ENCODE peak calls at places on chromosomes 12 and 14, in nine cellular contexts. Z is H9; J is cardiac muscle cell; G is lower leg skin; M is left ventricle myocardium inferior; V is CD4-positive, alpha-beta T cell; P is GM12865; L is astrocyte of the cerebellum; O is right lobe of liver. E is an unnamed sample.

GRCh38 chr12:98188649-98189048 is 326.7 kb upstream of the TMPO start:
- DNase-seq in Z (no peak), J (peak; percentile 38), G (no peak), M (no peak), V (no peak), P (no peak), L (no peak), O (no peak), E (no peak)

GRCh38 chr12:67068204-67068731 is 200.9 kb upstream of the CAND1 start:
- DNase-seq in Z (peak; percentile 71), J (no peak), G (peak; percentile 84), M (no peak), V (no peak), P (no peak), L (no peak), O (peak; percentile 20), E (peak; percentile 41)

GRCh38 chr12:100163416-100164152 is 20.9 kb upstream of the BLTP3B start:
- DNase-seq in Z (peak; percentile 96), J (peak; percentile 64), G (peak; percentile 92), M (peak; percentile 81), V (peak; percentile 54), P (peak; percentile 85), L (no peak), O (peak; percentile 82), E (peak; percentile 88)

GRCh38 chr14:61196792-61197191 is 84.3 kb downstream of the TMEM30B start:
- DNase-seq in Z (no peak), J (no peak), G (no peak), M (no peak), V (no peak), P (no peak), L (no peak), O (no peak), E (peak; percentile 4)

GRCh38 chr12:131507881-131508280 is 203.0 kb upstream of the SFSWAP start:
- DNase-seq in Z (peak; percentile 18), J (no peak), G (peak; percentile 28), M (no peak), V (no peak), P (no peak), L (no peak), O (no peak), E (no peak)

GRCh38 chr12:68623984-68624383 is 13.3 kb downstream of the RAP1B start:
- DNase-seq in Z (no peak), J (peak; percentile 39), G (no peak), M (no peak), V (no peak), P (no peak), L (no peak), O (no peak), E (no peak)

GRCh38 chr12:93126069-93126474 is 197.0 kb upstream of the EEA1 start:
- DNase-seq in Z (no peak), J (no peak), G (no peak), M (no peak), V (no peak), P (peak; percentile 74), L (no peak), O (no peak), E (no peak)

GRCh38 chr14:99168330-99168729 is 103.7 kb downstream of the BCL11B start:
- DNase-seq in Z (peak; percentile 10), J (no peak), G (no peak), M (no peak), V (no peak), P (no peak), L (no peak), O (no peak), E (no peak)

DNA sequence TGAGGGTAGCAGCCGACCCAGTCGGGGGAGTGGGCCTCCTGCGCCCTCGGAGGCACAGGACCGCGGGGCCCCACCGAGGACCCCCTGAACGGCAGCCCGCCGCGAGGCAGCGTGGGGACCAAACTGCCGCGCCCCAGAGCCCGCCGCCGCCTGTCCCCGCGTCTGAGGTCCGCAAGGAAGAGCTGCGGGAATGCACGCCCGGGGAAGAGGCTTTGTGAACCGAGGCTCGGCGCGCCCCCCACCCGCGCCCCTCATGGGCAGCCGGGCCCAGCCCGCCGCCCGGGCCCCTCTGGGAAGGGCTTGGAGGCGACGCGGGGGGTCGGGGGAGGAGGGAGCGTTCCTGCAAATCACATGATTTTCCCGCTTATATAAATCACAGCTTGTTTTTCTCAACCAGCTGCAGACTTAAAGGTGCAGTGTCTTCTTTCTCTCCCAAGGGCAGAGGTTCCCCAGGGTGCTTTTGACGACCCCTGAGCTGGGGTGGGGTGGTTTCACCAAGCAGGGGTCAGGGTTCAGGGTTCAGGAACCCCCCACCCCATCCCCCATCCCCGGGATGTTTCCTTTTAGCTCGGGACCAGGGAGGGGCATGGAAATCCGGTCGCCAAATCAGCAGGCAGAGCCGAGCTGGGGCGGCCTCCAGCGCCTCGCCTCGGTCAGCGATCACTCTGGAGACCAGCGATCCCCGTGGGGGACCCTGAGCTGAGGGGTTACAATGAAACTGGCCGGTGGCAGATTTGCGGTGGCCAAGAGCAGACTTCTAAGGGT is 44.7 kb upstream of the ATP23 start:
- DNase-seq in Z (peak; percentile 81), J (peak; percentile 88), G (peak; percentile 96), M (peak; percentile 84), V (no peak), P (peak; percentile 37), L (no peak), O (peak; percentile 81), E (peak; percentile 53)
- TF ChIP-seq CTCF in Z (peak; percentile 28), J (peak; percentile 37), G (no peak), M (peak; percentile 66), V (no peak), P (no peak), L (peak; percentile 11), O (peak; percentile 47), E (no peak)

GRCh38 chr14:74905595-74906142 is 17.4 kb downstream of the RPS6KL1 start:
- DNase-seq in Z (peak; percentile 72), J (peak; percentile 59), G (peak; percentile 95), M (peak; percentile 72), V (peak; percentile 71), P (peak; percentile 69), L (no peak), O (peak; percentile 73), E (peak; percentile 78)

GRCh38 chr14:74907744-74908143 is 15.3 kb downstream of the RPS6KL1 start:
- DNase-seq in Z (no peak), J (peak; percentile 32), G (no peak), M (no peak), V (no peak), P (no peak), L (no peak), O (no peak), E (no peak)

GRCh38 chr14:74904623-74905503 is 18.2 kb downstream of the RPS6KL1 start:
- DNase-seq in Z (no peak), J (no peak), G (peak; percentile 81), M (no peak), V (no peak), P (no peak), L (no peak), O (no peak), E (no peak)

GRCh38 chr14:74908861-74909341 is 14.2 kb downstream of the RPS6KL1 start:
- DNase-seq in Z (no peak), J (no peak), G (peak; percentile 80), M (no peak), V (no peak), P (no peak), L (no peak), O (no peak), E (no peak)

DNA sequence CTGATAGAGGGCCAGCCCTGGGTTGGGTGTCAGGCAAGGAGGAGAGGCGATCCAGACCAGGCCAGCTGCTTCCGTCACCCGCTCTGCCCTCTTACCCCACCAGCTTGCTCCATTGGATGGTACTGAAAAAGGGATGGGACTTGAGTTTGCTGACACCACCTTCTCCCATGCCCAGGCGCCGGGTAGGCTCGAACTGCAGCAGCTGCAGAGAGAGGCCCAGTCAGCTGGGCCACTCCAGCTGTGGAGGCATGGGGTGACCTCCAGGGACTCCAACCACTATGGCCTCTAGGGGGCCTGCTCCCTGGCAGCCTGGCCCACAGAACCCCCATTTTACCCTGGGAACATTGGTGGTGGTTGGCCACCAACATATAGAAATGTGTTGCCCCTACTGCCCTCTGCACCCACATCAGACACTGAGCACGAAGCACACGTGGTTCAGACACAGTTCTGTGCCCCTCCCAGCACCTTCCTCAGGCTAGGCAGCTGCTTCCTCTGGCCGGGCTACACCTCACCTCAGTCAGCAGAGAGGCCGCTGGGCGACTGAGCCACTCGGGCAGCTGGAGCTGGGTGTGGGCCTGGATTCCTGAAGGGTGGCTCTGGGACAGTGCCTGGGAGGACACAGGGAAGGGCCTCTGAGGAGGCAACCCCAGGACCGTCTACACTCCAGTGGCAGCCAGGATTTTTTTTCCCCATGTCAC is 16.0 kb downstream of the RPS6KL1 start:
- DNase-seq in Z (no peak), J (no peak), G (no peak), M (no peak), V (no peak), P (no peak), L (no peak), O (no peak), E (no peak)
- TF ChIP-seq CTCF in Z (peak; percentile 60), J (peak; percentile 17), G (no peak), M (no peak), V (peak; percentile 30), P (peak; percentile 27), L (peak; percentile 26), O (no peak), E (no peak)

DNA sequence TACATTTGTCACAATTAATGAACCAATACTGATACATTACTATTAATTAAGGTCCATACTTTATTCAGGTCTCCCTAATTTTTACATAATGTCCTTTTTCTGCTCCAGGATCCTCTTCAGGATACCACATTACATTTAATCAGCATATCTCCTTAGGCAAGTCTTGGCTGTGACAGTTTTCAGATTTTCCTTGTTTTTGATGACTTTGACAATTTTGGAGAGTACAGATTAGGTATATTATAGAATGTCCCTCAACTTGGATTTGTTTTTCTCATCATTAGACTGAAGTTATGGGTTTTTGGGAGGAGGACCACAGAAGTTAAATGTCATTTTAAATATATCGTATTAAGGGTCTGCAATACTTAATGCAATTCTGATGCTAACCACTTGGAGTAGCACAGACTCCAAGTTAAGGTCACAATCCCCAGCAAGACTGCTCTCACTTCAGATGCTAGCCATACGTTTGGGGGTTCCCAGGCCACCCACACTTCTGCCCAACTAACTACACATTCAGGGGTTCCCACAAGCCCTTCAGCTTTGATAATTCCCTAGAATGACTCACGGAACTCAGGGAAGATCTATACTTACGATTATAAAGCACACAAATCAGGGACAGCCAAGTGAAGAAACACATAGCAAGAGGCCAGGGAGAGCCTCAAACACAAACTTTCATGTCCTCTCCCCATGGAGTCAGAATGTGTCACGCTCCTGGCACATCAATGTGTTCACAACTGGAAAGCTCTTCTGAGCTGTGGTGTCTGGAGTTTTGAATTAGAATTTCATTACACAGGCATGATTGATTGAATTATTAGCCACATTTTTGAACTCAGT is 17.0 kb upstream of the NUBPL start:
- DNase-seq in Z (no peak), J (peak; percentile 27), G (no peak), M (no peak), V (no peak), P (peak; percentile 37), L (no peak), O (no peak), E (no peak)
- TF ChIP-seq CTCF in Z (peak; percentile 54), J (peak; percentile 41), G (no peak), M (peak; percentile 44), V (no peak), P (no peak), L (peak; percentile 42), O (peak; percentile 8), E (peak; percentile 24)

DNA sequence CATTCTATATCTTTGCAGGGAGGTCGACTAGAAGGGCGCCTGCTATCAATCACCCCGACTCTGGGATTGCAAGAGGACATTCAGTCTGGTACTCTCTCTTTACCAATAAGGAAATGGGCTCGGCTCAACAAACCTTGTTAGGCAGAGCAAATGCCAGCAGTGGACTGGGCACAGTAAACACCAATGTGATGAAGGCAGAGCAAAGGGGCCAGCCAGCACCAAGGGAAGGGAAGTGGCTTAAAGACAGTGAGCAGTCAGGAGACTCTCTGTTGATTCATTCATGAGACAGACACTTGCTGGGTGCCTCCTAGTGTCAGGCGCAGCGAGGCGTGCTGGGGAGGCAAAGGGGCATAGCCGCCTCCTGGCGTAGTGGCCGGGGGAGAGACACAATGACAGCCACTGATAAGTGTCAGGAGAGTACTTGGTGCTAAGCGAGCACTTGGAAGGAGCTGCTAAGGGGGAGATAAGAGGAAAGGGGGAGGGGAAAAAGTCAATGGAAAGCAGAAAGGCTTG is 34.1 kb downstream of the TMCC3 start:
- DNase-seq in Z (peak; percentile 49), J (peak; percentile 20), G (no peak), M (no peak), V (no peak), P (no peak), L (no peak), O (no peak), E (peak; percentile 45)
- TF ChIP-seq CTCF in Z (no peak), J (no peak), G (no peak), M (no peak), V (no peak), P (no peak), L (no peak), O (no peak), E (no peak)

E was measured in Calu3.